ENCODE peak calls at places on chromosomes 16 and 17, in four cellular contexts. S is skeletal muscle cell, Y is AG08396, B is fibroblast of the conjunctiva. R is an unnamed sample.

GRCh38 chr17:60445144-60445543 is 22.9 kb downstream of the CHCT1 start:
- DNase-seq in Y (no peak), S (no peak), B (no peak), R (no peak)

GRCh38 chr17:50348522-50349240 is 2.8 kb downstream of the XYLT2 start:
- DNase-seq in Y (peak), B (no peak), S (no peak), R (no peak)

GRCh38 chr17:63881935-63882601 is at the start of gene GH2:
- DNase-seq in S (no peak), Y (peak), B (no peak), R (peak)

GRCh38 chr17:72119963-72120877 is 600 bp upstream of the SOX9 start:
- DNase-seq in B (no peak), Y (peak), S (no peak), R (peak)

GRCh38 chr17:30321314-30321713 is 12.5 kb downstream of the TMIGD1 start:
- DNase-seq in S (no peak), B (no peak), Y (no peak), R (no peak)

GRCh38 chr16:15587152-15587825 is 55.7 kb downstream of the MARF1 start:
- DNase-seq in B (no peak), S (no peak), Y (no peak), R (no peak)

GRCh38 chr17:142102-142661 is 4.8 kb downstream of the SCGB1C2 start:
- DNase-seq in Y (peak), S (no peak), B (no peak), R (peak)

GRCh38 chr16:66298571-66299120 is 67.8 kb upstream of the CDH5 start:
- DNase-seq in B (no peak), S (no peak), Y (no peak), R (no peak)

GRCh38 chr16:49755291-49755611 is 100.7 kb downstream of the ZNF423 start:
- DNase-seq in B (peak), Y (no peak), S (no peak), R (peak)

GRCh38 chr17:46038414-46038813 is 39.4 kb downstream of the STH start:
- DNase-seq in S (no peak), B (no peak), Y (no peak), R (no peak)

GRCh38 chr17:77299256-77300015 is 158.7 kb downstream of the SEC14L1 start:
- DNase-seq in S (no peak), B (no peak), Y (no peak), R (no peak)

GRCh38 chr17:61389670-61390478 is 9.8 kb upstream of the TBX2 start:
- DNase-seq in Y (peak), S (no peak), B (no peak), R (no peak)

GRCh38 chr17:29119265-29119664 is 60.9 kb downstream of the MYO18A start:
- DNase-seq in S (no peak), B (no peak), Y (no peak), R (no peak)

GRCh38 chr17:49616546-49617205 is 41.0 kb downstream of the NXPH3 start:
- DNase-seq in Y (peak), B (peak), S (peak), R (no peak)

GRCh38 chr17:60506312-60506711 is 19.7 kb downstream of the APPBP2 start:
- DNase-seq in Y (peak), S (peak), B (no peak), R (no peak)

GRCh38 chr17:59618894-59619312 is 792 bp upstream of the CLTC start:
- DNase-seq in S (peak), B (peak), Y (no peak), R (no peak)

GRCh38 chr16:74771656-74772315 is 2.8 kb downstream of the FA2H start:
- DNase-seq in B (no peak), S (no peak), Y (no peak), R (no peak)

GRCh38 chr17:2241823-2242222 is 61.8 kb downstream of the SMG6 start:
- DNase-seq in Y (no peak), B (no peak), S (peak), R (no peak)

GRCh38 chr17:66777689-66778225 is 57.2 kb upstream of the CACNG5 start:
- DNase-seq in B (no peak), S (peak), Y (no peak), R (no peak)

GRCh38 chr17:2710075-2710803 is 1.3 kb downstream of the CLUH start:
- DNase-seq in Y (no peak), B (no peak), S (no peak), R (no peak)

GRCh38 chr17:249236-249993 is 68.0 kb upstream of the DOC2B start:
- DNase-seq in S (no peak), Y (no peak), B (no peak), R (no peak)

GRCh38 chr17:76623271-76624146 is 20.0 kb downstream of the ST6GALNAC1 start:
- DNase-seq in S (no peak), Y (peak), B (peak), R (peak)

GRCh38 chr17:40342575-40343058 is 21.9 kb downstream of the GJD3 start:
- DNase-seq in B (no peak), S (no peak), Y (no peak), R (no peak)

R was measured in HCT116.